ENCODE peak calls at places on chromosomes 6 and 20, in six cellular contexts. S is transverse colon; F is CD4-positive, CD25-positive, alpha-beta regulatory T cell; T is A549; L is effector memory CD4-positive, alpha-beta T cell; G is PC-9. J is an unnamed sample.

GRCh38 chr20:16397053-16397452 is 176.2 kb downstream of the KIF16B start:
- DNase-seq in T (no peak), F (no peak), S (no peak), G (no peak), L (no peak), J (peak; percentile 46)

GRCh38 chr20:41275181-41275793 is 42.2 kb downstream of the ZHX3 start:
- DNase-seq in S (no peak), L (no peak), T (no peak), F (no peak), G (no peak), J (no peak)

GRCh38 chr6:107532707-107533106 is 42.8 kb downstream of the SOBP start:
- DNase-seq in L (no peak), S (no peak), G (no peak), F (no peak), T (no peak), J (no peak)

GRCh38 chr6:125746731-125747588 is 2.5 kb upstream of the HEY2 start:
- DNase-seq in L (peak; percentile 51), T (no peak), S (peak; percentile 71), F (peak; percentile 73), G (peak; percentile 74), J (peak; percentile 67)

GRCh38 chr20:38109025-38109541 is 56.0 kb downstream of the TGM2 start:
- DNase-seq in G (no peak), T (no peak), L (no peak), S (peak; percentile 53), F (no peak), J (no peak)

GRCh38 chr6:44256291-44257006 is 879 bp downstream of the SLC35B2 start:
- DNase-seq in S (peak; percentile 38), L (no peak), F (no peak), T (peak; percentile 19), G (peak; percentile 40), J (no peak)

GRCh38 chr6:34459899-34460593 is 5.8 kb upstream of the PACSIN1 start:
- DNase-seq in F (peak; percentile 52), S (peak; percentile 55), L (peak; percentile 8), G (no peak), T (peak; percentile 36), J (peak; percentile 47)

GRCh38 chr6:30061766-30062458 is 847 bp downstream of the POLR1H start:
- DNase-seq in S (peak; percentile 45), T (no peak), L (no peak), F (peak; percentile 58), G (no peak), J (no peak)

GRCh38 chr6:29992792-29993191 is 50.5 kb downstream of the HLA-A start:
- DNase-seq in L (no peak), F (no peak), G (no peak), T (no peak), S (no peak), J (no peak)

GRCh38 chr6:88008821-88009220 is 38.8 kb upstream of the SPACA1 start:
- DNase-seq in G (no peak), T (no peak), L (no peak), S (no peak), F (no peak), J (no peak)

GRCh38 chr20:60024801-60025200 is 66.6 kb downstream of the CDH26 start:
- DNase-seq in L (no peak), S (no peak), F (no peak), G (no peak), T (no peak), J (no peak)

GRCh38 chr20:48329216-48329615 is 498.6 kb downstream of the PREX1 start:
- DNase-seq in T (no peak), F (no peak), S (no peak), L (no peak), G (no peak), J (no peak)

GRCh38 chr6:147262943-147263342 is 58.7 kb downstream of the STXBP5 start:
- DNase-seq in G (no peak), L (no peak), S (no peak), F (no peak), T (no peak), J (no peak)

GRCh38 chr20:10925767-10926166 is 252.0 kb upstream of the JAG1 start:
- DNase-seq in G (no peak), S (no peak), T (no peak), F (no peak), L (no peak), J (no peak)

GRCh38 chr6:30075987-30076311 is 380 bp upstream of the RNF39 start:
- DNase-seq in F (no peak), L (no peak), G (peak; percentile 93), S (no peak), T (no peak), J (no peak)

GRCh38 chr6:121314407-121315112 is 19.7 kb downstream of the TBC1D32 start:
- DNase-seq in S (no peak), F (no peak), T (no peak), L (no peak), G (no peak), J (no peak)

GRCh38 chr6:34349226-34349625 is 43.2 kb downstream of the NUDT3 start:
- DNase-seq in S (no peak), T (no peak), L (no peak), G (no peak), F (no peak), J (no peak)

GRCh38 chr6:152428126-152428525 is 209.0 kb downstream of the SYNE1 start:
- DNase-seq in L (no peak), G (no peak), S (no peak), F (no peak), T (no peak), J (no peak)

GRCh38 chr6:144725731-144726522 is 440.8 kb downstream of the UTRN start:
- DNase-seq in L (no peak), T (no peak), F (no peak), G (no peak), S (no peak), J (no peak)

GRCh38 chr6:84182001-84182400 is 45.4 kb downstream of the CEP162 start:
- DNase-seq in T (no peak), F (no peak), G (no peak), L (no peak), S (no peak), J (no peak)

GRCh38 chr6:132490024-132490423 is 22.9 kb downstream of the STX7 start:
- DNase-seq in L (no peak), F (no peak), S (peak; percentile 14), T (no peak), G (no peak), J (no peak)

GRCh38 chr6:113763883-113764282 is 93.3 kb upstream of the MARCKS start:
- DNase-seq in F (no peak), L (no peak), T (peak; percentile 10), G (peak; percentile 99), S (no peak), J (no peak)

GRCh38 chr6:128569737-128570438 is 49.5 kb upstream of the PTPRK start:
- DNase-seq in T (peak; percentile 30), F (no peak), G (peak; percentile 100), S (no peak), L (no peak), J (no peak)

GRCh38 chr20:6908673-6909072 is 141.2 kb downstream of the BMP2 start:
- DNase-seq in T (no peak), G (no peak), S (no peak), F (no peak), L (no peak), J (no peak)

GRCh38 chr6:70811788-70812187 is 144.1 kb downstream of the SMAP1 start:
- DNase-seq in G (no peak), F (no peak), L (no peak), S (no peak), T (no peak), J (no peak)

GRCh38 chr20:24477831-24478547 is 8.6 kb downstream of the SYNDIG1 start:
- DNase-seq in L (no peak), G (no peak), S (no peak), T (no peak), F (no peak), J (no peak)

GRCh38 chr6:13733178-13733851 is 21.7 kb upstream of the RANBP9 start:
- DNase-seq in G (no peak), T (no peak), L (no peak), S (peak; percentile 66), F (no peak), J (peak; percentile 55)
- H3K4me3 ChIP-seq in G (no peak overlapping the region), T (no peak overlapping the region), L (no peak overlapping the region), S (no peak overlapping the region), F (no peak overlapping the region), J (no peak overlapping the region)

GRCh38 chr6:339480-339879 is 47.2 kb downstream of the DUSP22 start:
- DNase-seq in F (no peak), S (no peak), T (no peak), G (no peak), L (no peak), J (no peak)
- H3K4me1 ChIP-seq in F (peaks cover 42% of the 10 kb centered on the region), S (no peaks in the 10 kb centered on the region), T (peaks cover 9% of the 10 kb centered on the region), G (no peaks in the 10 kb centered on the region), L (peaks cover 6% of the 10 kb centered on the region), J (peaks cover 7% of the 10 kb centered on the region)

GRCh38 chr6:110960014-110960390 is 1.5 kb downstream of the GTF3C6 start:
- DNase-seq in F (peak; percentile 11), L (no peak), S (no peak), G (no peak), T (no peak), J (no peak)

GRCh38 chr6:110971458-110971857 is 10.4 kb upstream of the RPF2 start:
- DNase-seq in F (no peak), L (no peak), T (no peak), S (no peak), G (no peak), J (no peak)

DNA sequence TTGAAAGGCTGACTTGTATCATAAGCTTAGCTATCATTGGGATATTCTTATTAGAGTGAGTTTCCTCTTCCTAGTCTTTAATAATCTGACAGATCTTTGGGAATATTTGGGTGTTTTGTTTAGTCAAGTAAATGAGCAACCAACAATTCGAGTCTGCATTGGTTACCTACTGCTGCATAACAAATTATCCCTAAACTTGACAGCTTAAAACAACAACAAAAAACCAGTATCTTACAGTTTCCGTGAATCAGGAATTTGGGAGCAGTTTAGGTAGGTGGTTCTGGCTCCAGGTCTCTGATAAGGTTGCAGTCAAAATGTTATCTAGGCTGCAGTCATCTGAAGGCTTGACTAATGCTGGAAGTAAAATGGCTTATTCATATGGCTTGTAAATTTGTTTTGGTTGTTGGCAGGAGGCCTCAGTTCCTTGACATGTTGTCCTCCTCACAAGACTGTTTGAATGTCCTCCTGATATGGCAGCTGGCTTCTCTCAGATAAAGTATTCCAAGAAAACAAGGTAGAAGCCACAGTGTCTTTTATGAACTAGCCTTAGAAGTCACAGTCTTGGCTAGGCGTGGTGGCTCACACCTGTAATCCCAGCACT is 7.2 kb downstream of the GTF3C6 start:
- DNase-seq in G (no peak), S (no peak), L (no peak), F (no peak), T (no peak), J (no peak)
- H3K27ac ChIP-seq in G (no peak overlapping the region), S (no peak overlapping the region), L (no peak overlapping the region), F (no peak overlapping the region), T (no peak overlapping the region), J (no peak overlapping the region)

GRCh38 chr20:5511082-5511481 is 194.3 kb upstream of the PROKR2 start:
- DNase-seq in T (no peak), L (no peak), G (no peak), S (no peak), F (no peak), J (no peak)

GRCh38 chr20:5511930-5512329 is 195.2 kb upstream of the PROKR2 start:
- DNase-seq in F (no peak), S (no peak), T (no peak), G (no peak), L (no peak), J (no peak)

GRCh38 chr20:5509803-5510202 is 193.0 kb upstream of the PROKR2 start:
- DNase-seq in L (no peak), S (no peak), F (no peak), G (no peak), T (no peak), J (no peak)

GRCh38 chr20:5510446-5510845 is 193.7 kb upstream of the PROKR2 start:
- DNase-seq in S (no peak), G (no peak), T (no peak), F (no peak), L (no peak), J (no peak)

GRCh38 chr20:5511505-5511904 is 194.8 kb upstream of the PROKR2 start:
- DNase-seq in L (no peak), S (no peak), T (no peak), G (no peak), F (no peak), J (no peak)
- H3K4me3 ChIP-seq in L (no peak overlapping the region), S (no peak overlapping the region), T (no peak overlapping the region), G (no peak overlapping the region), F (no peak overlapping the region), J (no peak overlapping the region)

J was measured in lung.